ENCODE peak calls at places on chromosomes 7 and 10, in nine cellular contexts. T is right atrium auricular region; K is astrocyte of the spinal cord; L is NCI-H187; C is activated naive CD4-positive, alpha-beta T cell treated with anti-CD3 and anti-CD28 coated beads for 36 hours; X is GM12865; F is coronary artery; H is GDM1; G is AG04450. Y is an unnamed sample.
A peak's percentile ranks its signal among the peaks of the same experiment; 100 is the strongest.

GRCh38 chr7:87369216-87369615 is 23.8 kb downstream of the CROT start:
- DNase-seq in T (no peak), K (no peak), L (no peak), C (peak; percentile 39), X (peak; percentile 52), F (no peak), H (no peak), G (no peak), Y (no peak)

GRCh38 chr7:135368416-135369186 is 135.0 kb downstream of the STRA8 start:
- DNase-seq in T (no peak), K (no peak), L (no peak), C (no peak), X (no peak), F (no peak), H (no peak), G (no peak), Y (no peak)

GRCh38 chr10:102115775-102116174 is 4.4 kb downstream of the LDB1 start:
- DNase-seq in T (no peak), K (no peak), L (no peak), C (peak; percentile 30), X (no peak), F (no peak), H (peak; percentile 17), G (no peak), Y (no peak)

GRCh38 chr10:80191589-80192270 is 13.6 kb downstream of the ANXA11 start:
- DNase-seq in T (peak; percentile 57), K (no peak), L (no peak), C (no peak), X (no peak), F (no peak), H (no peak), G (no peak), Y (no peak)

GRCh38 chr10:74056081-74056818 is 58.3 kb downstream of the VCL start:
- DNase-seq in T (no peak), K (peak; percentile 70), L (no peak), C (peak; percentile 31), X (peak; percentile 46), F (no peak), H (no peak), G (peak; percentile 34), Y (no peak)

GRCh38 chr7:2099036-2099957 is 133.4 kb downstream of the MAD1L1 start:
- DNase-seq in T (no peak), K (peak; percentile 21), L (no peak), C (peak; percentile 64), X (peak; percentile 58), F (no peak), H (no peak), G (no peak), Y (no peak)

GRCh38 chr7:123749537-123749857 is 694 bp upstream of the WASL start:
- DNase-seq in T (peak; percentile 71), K (no peak), L (no peak), C (peak; percentile 63), X (no peak), F (no peak), H (peak; percentile 51), G (peak; percentile 24), Y (no peak)

GRCh38 chr7:274262-274661 is 15.7 kb upstream of the FOXL3 start:
- DNase-seq in T (no peak), K (no peak), L (no peak), C (no peak), X (no peak), F (no peak), H (peak; percentile 20), G (no peak), Y (no peak)

GRCh38 chr10:114276671-114277070 is 37.6 kb downstream of the VWA2 start:
- DNase-seq in T (no peak), K (no peak), L (no peak), C (no peak), X (no peak), F (no peak), H (no peak), G (no peak), Y (no peak)

GRCh38 chr7:113464096-113464855 is 345.9 kb upstream of the SMIM30 start:
- DNase-seq in T (no peak), K (no peak), L (no peak), C (no peak), X (no peak), F (no peak), H (no peak), G (no peak), Y (no peak)

GRCh38 chr7:63070696-63071095 is 928.0 kb upstream of the ZNF722 start:
- DNase-seq in T (peak; percentile 32), K (no peak), L (no peak), C (no peak), X (no peak), F (peak; percentile 52), H (no peak), G (no peak), Y (no peak)

GRCh38 chr7:50962962-50963374 is 180.3 kb upstream of the GRB10 start:
- DNase-seq in T (no peak), K (peak; percentile 89), L (no peak), C (no peak), X (no peak), F (no peak), H (no peak), G (no peak), Y (peak; percentile 10)

GRCh38 chr10:58384095-58384494 is 1.1 kb upstream of the TFAM start:
- DNase-seq in T (no peak), K (peak; percentile 17), L (no peak), C (no peak), X (peak; percentile 46), F (no peak), H (peak; percentile 65), G (no peak), Y (no peak)

GRCh38 chr10:15399060-15399661 is 28.1 kb upstream of the FAM171A1 start:
- DNase-seq in T (no peak), K (no peak), L (no peak), C (no peak), X (no peak), F (no peak), H (no peak), G (no peak), Y (no peak)

Y was measured in NCI-H1436 treated with DMSO at 0.1 percent for 48 hours.